ENCODE peak calls at places on chromosome 7, in nine cellular contexts. U is choroid plexus epithelial cell; E is left ventricle myocardium inferior; R is cardiac muscle cell; A is fibroblast of pulmonary artery; F is fibroblast of mammary gland; Q is CD4-positive, alpha-beta memory T cell; I is uterus; Y is endodermal cell. G is an unnamed sample.
A peak's percentile ranks its signal among the peaks of the same experiment; 100 is the strongest.

GRCh38 chr7:75937958-75938786 is 23.2 kb downstream of the POR start:
- DNase-seq in U (peak; percentile 87), E (peak; percentile 67), R (peak; percentile 91), A (peak; percentile 91), F (peak; percentile 99), Q (no peak), I (peak; percentile 51), Y (no peak), G (no peak)

GRCh38 chr7:28575241-28575643 is 162.9 kb downstream of the CREB5 start:
- DNase-seq in U (peak; percentile 30), E (no peak), R (peak; percentile 11), A (peak; percentile 8), F (peak; percentile 64), Q (no peak), I (no peak), Y (no peak), G (no peak)

GRCh38 chr7:31407277-31407676 is 66.8 kb upstream of the NEUROD6 start:
- DNase-seq in U (no peak), E (no peak), R (no peak), A (no peak), F (no peak), Q (no peak), I (no peak), Y (no peak), G (no peak)

GRCh38 chr7:19916011-19916410 is 142.6 kb upstream of the TMEM196 start:
- DNase-seq in U (no peak), E (no peak), R (peak; percentile 17), A (peak; percentile 8), F (no peak), Q (no peak), I (no peak), Y (no peak), G (no peak)

GRCh38 chr7:100895956-100896742 is 461 bp upstream of the ACHE start:
- DNase-seq in U (no peak), E (peak; percentile 21), R (no peak), A (no peak), F (no peak), Q (peak; percentile 36), I (peak; percentile 48), Y (peak; percentile 92), G (no peak)

GRCh38 chr7:108499575-108499974 is 26.4 kb downstream of the PNPLA8 start:
- DNase-seq in U (peak; percentile 4), E (no peak), R (peak; percentile 23), A (peak; percentile 52), F (no peak), Q (no peak), I (no peak), Y (no peak), G (no peak)

GRCh38 chr7:38448842-38449241 is 175.4 kb upstream of the TARP start:
- DNase-seq in U (no peak), E (no peak), R (no peak), A (no peak), F (peak; percentile 66), Q (no peak), I (no peak), Y (no peak), G (no peak)

GRCh38 chr7:100444311-100445278 is 8.3 kb upstream of the PPP1R35 start:
- DNase-seq in U (peak; percentile 61), E (no peak), R (peak; percentile 72), A (peak; percentile 89), F (peak; percentile 94), Q (no peak), I (no peak), Y (peak; percentile 57), G (peak; percentile 58)

GRCh38 chr7:102860351-102860811 is 52.4 kb upstream of the LRRC17 start:
- DNase-seq in U (peak; percentile 95), E (no peak), R (peak; percentile 95), A (peak; percentile 93), F (peak; percentile 99), Q (no peak), I (no peak), Y (no peak), G (no peak)

GRCh38 chr7:27547401-27547800 is 115.3 kb downstream of the HIBADH start:
- DNase-seq in U (peak; percentile 82), E (no peak), R (peak; percentile 58), A (peak; percentile 46), F (peak; percentile 27), Q (no peak), I (no peak), Y (peak; percentile 49), G (no peak)

GRCh38 chr7:125643302-125643701 is 713.7 kb upstream of the POT1 start:
- DNase-seq in U (no peak), E (no peak), R (no peak), A (no peak), F (no peak), Q (no peak), I (no peak), Y (no peak), G (no peak)

GRCh38 chr7:154783281-154783909 is 219.5 kb downstream of the PAXIP1 start:
- DNase-seq in U (no peak), E (no peak), R (no peak), A (no peak), F (no peak), Q (no peak), I (no peak), Y (no peak), G (no peak)

GRCh38 chr7:16278167-16278787 is 143.1 kb downstream of the CRPPA start:
- DNase-seq in U (peak; percentile 50), E (no peak), R (no peak), A (no peak), F (peak; percentile 1), Q (no peak), I (no peak), Y (no peak), G (no peak)

GRCh38 chr7:146831875-146832274 is 715.3 kb downstream of the CNTNAP2 start:
- DNase-seq in U (no peak), E (no peak), R (no peak), A (no peak), F (no peak), Q (no peak), I (no peak), Y (no peak), G (no peak)

GRCh38 chr7:152851881-152852417 is 92.4 kb downstream of the ACTR3B start:
- DNase-seq in U (no peak), E (no peak), R (no peak), A (no peak), F (no peak), Q (no peak), I (no peak), Y (peak; percentile 29), G (no peak)

GRCh38 chr7:1289681-1290261 is 57.1 kb downstream of the UNCX start:
- DNase-seq in U (no peak), E (no peak), R (no peak), A (no peak), F (no peak), Q (no peak), I (no peak), Y (no peak), G (no peak)

GRCh38 chr7:111486472-111487142 is 75.7 kb downstream of the IMMP2L start:
- DNase-seq in U (peak; percentile 82), E (no peak), R (peak; percentile 77), A (peak; percentile 79), F (peak; percentile 69), Q (peak; percentile 24), I (no peak), Y (no peak), G (peak; percentile 49)

GRCh38 chr7:109094-109493 is 83.3 kb upstream of the FAM20C start:
- DNase-seq in U (no peak), E (peak; percentile 49), R (no peak), A (no peak), F (no peak), Q (no peak), I (no peak), Y (peak; percentile 30), G (no peak)

GRCh38 chr7:21943436-21943835 is 2.3 kb downstream of the CDCA7L start:
- DNase-seq in U (no peak), E (no peak), R (no peak), A (no peak), F (no peak), Q (no peak), I (no peak), Y (no peak), G (no peak)
- H3K4me3 ChIP-seq in U (no peak overlapping the region), E (peak overlapping the region; percentile 79), R (no peak overlapping the region), A (no peak overlapping the region), F (no peak overlapping the region), Q (no peak overlapping the region), I (no peak overlapping the region), Y (no peak overlapping the region), G (peak overlapping the region; percentile 84)

GRCh38 chr7:158549176-158549833 is 38.3 kb downstream of the PTPRN2 start:
- DNase-seq in U (peak; percentile 54), E (peak; percentile 60), R (peak; percentile 26), A (peak; percentile 14), F (peak; percentile 11), Q (no peak), I (peak; percentile 52), Y (peak; percentile 70), G (no peak)
- H3K4me3 ChIP-seq in U (no peak overlapping the region), E (peak overlapping the region; percentile 53), R (no peak overlapping the region), A (no peak overlapping the region), F (no peak overlapping the region), Q (no peak overlapping the region), I (peak overlapping the region; percentile 11), Y (no peak overlapping the region), G (no peak overlapping the region)

GRCh38 chr7:148963583-148964509 is 64.5 kb downstream of the PDIA4 start:
- DNase-seq in U (peak; percentile 19), E (no peak), R (peak; percentile 35), A (no peak), F (peak; percentile 31), Q (no peak), I (no peak), Y (peak; percentile 60), G (no peak)
- H3K4me3 ChIP-seq in U (peak overlapping the region; percentile 67), E (peak overlapping the region; percentile 75), R (no peak overlapping the region), A (peak overlapping the region; percentile 67), F (peak overlapping the region; percentile 70), Q (no peak overlapping the region), I (peak overlapping the region; percentile 32), Y (no peak overlapping the region), G (peak overlapping the region; percentile 70)

GRCh38 chr7:156895024-156895780 is 2.2 kb upstream of the LMBR1 start:
- DNase-seq in U (no peak), E (no peak), R (no peak), A (no peak), F (no peak), Q (no peak), I (no peak), Y (no peak), G (peak; percentile 16)

GRCh38 chr7:156892821-156893706 is at the start of gene LMBR1:
- DNase-seq in U (peak; percentile 98), E (peak; percentile 95), R (peak; percentile 97), A (peak; percentile 97), F (peak; percentile 92), Q (peak; percentile 96), I (peak; percentile 96), Y (peak; percentile 98), G (peak; percentile 97)

GRCh38 chr7:156896388-156897022 is 3.5 kb upstream of the LMBR1 start:
- DNase-seq in U (no peak), E (no peak), R (no peak), A (no peak), F (no peak), Q (no peak), I (no peak), Y (no peak), G (no peak)

GRCh38 chr7:156898938-156899337 is 6.0 kb upstream of the LMBR1 start:
- DNase-seq in U (peak; percentile 37), E (no peak), R (no peak), A (no peak), F (no peak), Q (no peak), I (no peak), Y (no peak), G (no peak)

DNA sequence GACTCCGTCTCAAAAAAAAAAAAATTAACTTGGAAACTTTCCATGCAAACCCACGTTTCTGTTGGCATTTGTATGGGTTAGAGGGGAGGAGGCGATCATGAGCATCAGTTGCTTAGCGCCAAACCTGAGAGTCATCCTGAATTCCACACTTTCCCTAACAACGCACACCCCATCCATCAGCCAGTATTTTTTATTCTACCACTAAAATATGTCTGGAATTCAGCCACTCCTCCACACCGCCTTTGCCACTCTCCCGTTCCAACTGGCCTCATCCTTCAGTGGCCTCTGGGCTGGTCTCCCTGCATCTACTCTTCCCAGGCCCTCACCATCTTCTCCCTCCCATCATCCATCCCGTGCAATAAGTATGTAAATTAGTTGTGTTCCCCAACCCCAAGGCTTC is 4.7 kb upstream of the LMBR1 start:
- DNase-seq in U (no peak), E (no peak), R (peak; percentile 35), A (peak; percentile 53), F (peak; percentile 22), Q (no peak), I (no peak), Y (no peak), G (no peak)
- H3K4me3 ChIP-seq in U (no peak overlapping the region), E (no peak overlapping the region), R (no peak overlapping the region), A (no peak overlapping the region), F (no peak overlapping the region), Q (no peak overlapping the region), I (no peak overlapping the region), Y (no peak overlapping the region), G (no peak overlapping the region)

G was measured in OCI-LY7.